ENCODE peak calls at places on chromosome 12, in six cellular contexts. Y is nephron progenitor cell, X is transverse colon, I is AG09319, F is BE2C, S is psoas muscle. D is an unnamed sample.

GRCh38 chr12:97323154-97323553 is 139.4 kb upstream of the RMST start:
- DNase-seq in S (no peak), Y (no peak), F (no peak), I (no peak), X (no peak), D (no peak)

GRCh38 chr12:8031872-8032241 is 659 bp upstream of the FOXJ2 start:
- DNase-seq in Y (no peak), I (no peak), F (no peak), X (no peak), S (no peak), D (no peak)

GRCh38 chr12:46608431-46609280 is 217.1 kb downstream of the SLC38A4 start:
- DNase-seq in S (no peak), Y (no peak), I (peak; percentile 45), X (no peak), F (no peak), D (no peak)

GRCh38 chr12:123063535-123063934 is 83.1 kb downstream of the ARL6IP4 start:
- DNase-seq in S (peak; percentile 23), I (no peak), X (no peak), F (peak; percentile 58), Y (no peak), D (no peak)

GRCh38 chr12:16607895-16608294 is 1.9 kb upstream of the LMO3 start:
- DNase-seq in I (no peak), F (no peak), Y (no peak), X (no peak), S (no peak), D (no peak)

GRCh38 chr12:87820524-87821194 is 208.5 kb downstream of the C12orf50 start:
- DNase-seq in S (no peak), Y (no peak), F (no peak), I (no peak), X (no peak), D (no peak)

GRCh38 chr12:109723311-109723791 is 9.7 kb downstream of the FAM222A start:
- DNase-seq in Y (no peak), S (peak; percentile 87), F (no peak), I (no peak), X (peak; percentile 67), D (no peak)

GRCh38 chr12:76957306-76957705 is 78.5 kb upstream of the CSRP2 start:
- DNase-seq in S (no peak), X (no peak), Y (no peak), I (no peak), F (no peak), D (no peak)

GRCh38 chr12:51838036-51838435 is 10.5 kb downstream of the FIGNL2 start:
- DNase-seq in S (no peak), Y (no peak), I (no peak), X (no peak), F (no peak), D (no peak)

GRCh38 chr12:14691560-14691959 is 4.8 kb downstream of the GUCY2C start:
- DNase-seq in Y (no peak), F (peak; percentile 16), S (no peak), I (no peak), X (peak; percentile 49), D (no peak)

GRCh38 chr12:50248883-50249282 is 34.4 kb downstream of the LIMA1 start:
- DNase-seq in S (no peak), F (no peak), Y (no peak), X (no peak), I (no peak), D (no peak)

GRCh38 chr12:127810026-127810425 is 456.9 kb upstream of the TMEM132C start:
- DNase-seq in I (peak; percentile 53), Y (no peak), S (no peak), X (no peak), F (no peak), D (no peak)

GRCh38 chr12:123445388-123446344 is 9.2 kb upstream of the RILPL2 start:
- DNase-seq in S (no peak), X (no peak), F (no peak), I (peak; percentile 88), Y (no peak), D (no peak)

GRCh38 chr12:4819654-4820053 is 90.1 kb upstream of the KCNA1 start:
- DNase-seq in F (no peak), X (no peak), Y (no peak), I (no peak), S (no peak), D (no peak)

GRCh38 chr12:120813588-120814153 is 88.0 kb downstream of the ACADS start:
- DNase-seq in S (no peak), X (no peak), F (no peak), Y (no peak), I (no peak), D (no peak)

GRCh38 chr12:13165578-13166120 is 30.9 kb upstream of the EMP1 start:
- DNase-seq in S (peak; percentile 77), Y (no peak), X (peak; percentile 78), F (peak; percentile 50), I (no peak), D (peak; percentile 30)

GRCh38 chr12:62676521-62677307 is 210.1 kb downstream of the MON2 start:
- DNase-seq in Y (no peak), X (no peak), I (no peak), S (no peak), F (no peak), D (no peak)

GRCh38 chr12:6115389-6115788 is 9.1 kb downstream of the VWF start:
- DNase-seq in S (no peak), I (no peak), F (no peak), X (no peak), Y (no peak), D (no peak)

GRCh38 chr12:124694846-124695497 is 127.6 kb upstream of the NCOR2 start:
- DNase-seq in I (no peak), X (no peak), F (no peak), S (no peak), Y (no peak), D (no peak)

GRCh38 chr12:50505386-50505827 is 622 bp downstream of the DIP2B start:
- DNase-seq in S (peak; percentile 58), Y (no peak), X (peak; percentile 33), F (peak; percentile 22), I (no peak), D (no peak)

DNA sequence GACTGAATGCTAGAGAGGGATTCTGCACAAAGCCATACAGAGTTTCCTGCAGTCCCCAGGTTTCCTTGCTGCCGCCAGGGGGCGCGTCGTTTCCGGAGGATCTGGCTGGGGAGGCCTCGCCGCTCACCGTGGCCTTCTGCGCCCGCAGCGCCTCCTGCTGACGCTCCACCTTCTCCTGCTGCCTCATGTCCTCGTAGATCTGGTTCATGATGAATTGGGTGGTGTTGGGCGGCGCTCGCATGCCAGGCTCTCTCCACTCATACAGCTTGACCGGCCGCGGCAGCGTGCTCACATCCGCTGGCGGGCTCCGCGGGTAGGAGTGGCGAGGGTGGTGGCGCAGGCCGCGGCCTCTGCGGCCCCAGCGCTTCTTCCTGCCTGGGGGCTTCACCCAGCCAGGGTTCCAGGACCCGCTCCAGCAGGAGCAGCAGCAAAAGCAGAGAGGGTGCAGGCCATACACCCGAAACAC is 987 bp downstream of the CCER1 start:
- DNase-seq in X (no peak), F (peak; percentile 39), Y (peak; percentile 18), S (no peak), I (no peak), D (no peak)
- TF ChIP-seq CTCF in X (no peak), F (peak; percentile 36), Y (peak; percentile 16), S (no peak), I (no peak), D (no peak)

GRCh38 chr12:3075315-3075714 is 1.9 kb upstream of the TSPAN9 start:
- DNase-seq in F (no peak), X (no peak), I (no peak), Y (no peak), S (no peak), D (no peak)

GRCh38 chr12:3078086-3078820 is 1.1 kb downstream of the TSPAN9 start:
- DNase-seq in F (no peak), Y (no peak), X (no peak), S (no peak), I (no peak), D (no peak)

GRCh38 chr12:3077572-3078081 is 448 bp downstream of the TSPAN9 start:
- DNase-seq in S (peak; percentile 70), F (no peak), I (no peak), X (peak; percentile 31), Y (no peak), D (no peak)

GRCh38 chr12:3073438-3074255 is 3.5 kb upstream of the TSPAN9 start:
- DNase-seq in F (peak; percentile 87), I (peak; percentile 70), S (peak; percentile 92), X (peak; percentile 88), Y (peak; percentile 90), D (peak; percentile 69)

GRCh38 chr12:3076730-3077571 is at the start of gene TSPAN9:
- DNase-seq in Y (peak; percentile 89), S (peak; percentile 83), X (peak; percentile 76), I (peak; percentile 22), F (peak; percentile 82), D (peak; percentile 75)
- TF ChIP-seq CTCF in Y (no peak), S (no peak), X (no peak), I (no peak), F (no peak), D (no peak)

GRCh38 chr12:85308374-85308773 is 28.4 kb downstream of the ALX1 start:
- DNase-seq in S (no peak), X (no peak), I (no peak), F (no peak), Y (no peak), D (no peak)

GRCh38 chr12:85309180-85309579 is 29.2 kb downstream of the ALX1 start:
- DNase-seq in S (no peak), I (no peak), Y (peak; percentile 4), F (no peak), X (no peak), D (no peak)

GRCh38 chr12:85310025-85310424 is 30.0 kb downstream of the ALX1 start:
- DNase-seq in I (no peak), Y (no peak), S (no peak), F (no peak), X (no peak), D (no peak)

GRCh38 chr12:85310456-85311076 is 30.5 kb downstream of the ALX1 start:
- DNase-seq in F (no peak), Y (no peak), S (no peak), I (no peak), X (no peak), D (no peak)
- TF ChIP-seq CTCF in F (peak; percentile 37), Y (peak; percentile 39), S (peak; percentile 7), I (peak; percentile 24), X (no peak), D (no peak)

GRCh38 chr12:43284441-43284840 is 267.6 kb downstream of the ADAMTS20 start:
- DNase-seq in F (no peak), I (no peak), Y (no peak), X (no peak), S (no peak), D (no peak)

GRCh38 chr12:43282106-43282505 is 269.9 kb downstream of the ADAMTS20 start:
- DNase-seq in I (no peak), F (no peak), X (no peak), S (no peak), Y (no peak), D (no peak)

GRCh38 chr12:43285248-43285647 is 266.8 kb downstream of the ADAMTS20 start:
- DNase-seq in F (no peak), Y (no peak), X (no peak), S (no peak), I (peak; percentile 27), D (no peak)

GRCh38 chr12:43281563-43281962 is 270.4 kb downstream of the ADAMTS20 start:
- DNase-seq in I (no peak), F (peak; percentile 20), X (no peak), S (no peak), Y (no peak), D (no peak)

DNA sequence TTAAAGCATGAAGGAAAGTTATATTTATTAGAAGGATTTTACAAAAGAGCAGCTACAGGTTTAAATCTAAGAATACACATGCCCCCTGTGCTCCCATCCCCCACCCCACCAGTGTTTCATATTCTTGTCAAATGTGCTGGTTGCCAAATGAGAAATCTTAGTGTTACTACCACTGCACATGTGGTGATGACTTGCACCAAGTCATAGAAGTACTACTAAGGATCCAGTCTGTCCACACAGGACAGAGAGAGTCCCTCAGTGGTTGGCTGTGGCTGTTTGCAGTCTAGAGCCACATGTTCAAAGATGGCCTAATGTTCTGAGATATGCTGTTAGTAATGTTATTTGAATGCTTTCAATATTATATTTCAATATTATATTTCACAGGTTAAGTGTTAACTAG is 268.8 kb downstream of the ADAMTS20 start:
- DNase-seq in S (no peak), F (no peak), I (no peak), X (no peak), Y (no peak), D (no peak)
- TF ChIP-seq CTCF in S (no peak), F (no peak), I (no peak), X (no peak), Y (no peak), D (no peak)